ENCODE peak calls at places on chromosomes 11 and 22, in nine cellular contexts. G, O, J, L, E, S, P, H and R are unnamed samples.

GRCh38 chr11:116895053-116895757 is 57.8 kb upstream of the APOA1 start:
- DNase-seq in H (no peak), E (no peak), P (no peak), J (no peak), S (no peak), O (no peak), L (no peak), G (no peak), R (no peak)

GRCh38 chr11:130891326-130891725 is 25.0 kb downstream of the SNX19 start:
- DNase-seq in O (no peak), S (no peak), G (no peak), P (no peak), J (no peak), H (no peak), E (no peak), L (no peak), R (no peak)

GRCh38 chr11:86570020-86570419 is 102.4 kb downstream of the ME3 start:
- DNase-seq in J (no peak), P (no peak), H (no peak), E (no peak), G (no peak), S (no peak), O (no peak), L (no peak), R (no peak)

GRCh38 chr11:128575174-128575955 is 12.0 kb downstream of the ETS1 start:
- DNase-seq in E (no peak), S (no peak), H (no peak), P (no peak), G (no peak), L (no peak), J (no peak), O (no peak), R (no peak)

GRCh38 chr11:134004406-134005197 is 47.8 kb upstream of the IGSF9B start:
- DNase-seq in P (no peak), G (no peak), L (no peak), J (no peak), E (no peak), S (no peak), O (no peak), H (no peak), R (no peak)

GRCh38 chr22:41305646-41306045 is 4.3 kb downstream of the ZC3H7B start:
- DNase-seq in O (peak), S (no peak), E (no peak), H (no peak), G (no peak), J (no peak), P (peak), L (no peak), R (peak)

GRCh38 chr11:95925011-95925410 is 1.1 kb upstream of the MTMR2 start:
- DNase-seq in J (no peak), S (no peak), E (no peak), O (peak), L (no peak), H (no peak), P (no peak), G (no peak), R (no peak)

GRCh38 chr22:47196881-47197701 is 434.6 kb downstream of the TBC1D22A start:
- DNase-seq in H (no peak), E (no peak), P (no peak), G (peak), S (no peak), L (no peak), O (no peak), J (no peak), R (no peak)

GRCh38 chr11:114166897-114167323 is 107.4 kb downstream of the ZBTB16 start:
- DNase-seq in J (no peak), G (no peak), P (peak), E (no peak), O (peak), L (no peak), H (no peak), S (peak), R (no peak)

GRCh38 chr11:86124251-86125233 is 55.7 kb upstream of the PICALM start:
- DNase-seq in J (no peak), L (no peak), H (no peak), G (no peak), S (no peak), E (no peak), P (no peak), O (no peak), R (no peak)

GRCh38 chr11:34214961-34215805 is 109.8 kb downstream of the NAT10 start:
- DNase-seq in S (no peak), H (peak), E (peak), J (no peak), G (no peak), O (peak), L (no peak), P (no peak), R (peak)

GRCh38 chr11:21582791-21583190 is 610.1 kb upstream of the ANO5 start:
- DNase-seq in J (no peak), P (no peak), H (no peak), L (no peak), S (no peak), E (no peak), G (no peak), O (peak), R (no peak)

GRCh38 chr11:27930946-27931345 is 177.0 kb downstream of the KIF18A start:
- DNase-seq in S (no peak), G (no peak), H (no peak), O (no peak), E (no peak), P (no peak), L (no peak), J (no peak), R (no peak)

GRCh38 chr11:77547863-77548551 is 41.7 kb upstream of the AQP11 start:
- DNase-seq in O (peak), S (peak), L (peak), E (peak), P (peak), J (no peak), G (no peak), H (peak), R (peak)

GRCh38 chr11:19890308-19890707 is 177.7 kb downstream of the NAV2 start:
- DNase-seq in E (no peak), P (peak), J (no peak), H (no peak), O (peak), S (no peak), G (no peak), L (no peak), R (peak)

GRCh38 chr11:103325686-103326069 is 216.5 kb downstream of the DYNC2H1 start:
- DNase-seq in O (no peak), P (no peak), H (no peak), L (no peak), J (no peak), G (no peak), E (no peak), S (no peak), R (no peak)

GRCh38 chr11:44310456-44311272 is 725 bp upstream of the ALX4 start:
- DNase-seq in E (no peak), P (no peak), S (no peak), H (no peak), L (no peak), O (no peak), G (no peak), J (no peak), R (no peak)

GRCh38 chr11:121451982-121452608 is at the start of gene SORL1:
- DNase-seq in G (peak), L (peak), O (no peak), J (peak), P (peak), H (no peak), S (peak), E (peak), R (peak)

GRCh38 chr11:2587132-2587930 is 112.5 kb downstream of the KCNQ1OT1 start:
- DNase-seq in J (peak), E (no peak), O (no peak), P (peak), L (no peak), S (no peak), H (no peak), G (peak), R (no peak)

GRCh38 chr11:112554586-112554985 is 293.9 kb upstream of the PLET1 start:
- DNase-seq in H (no peak), S (no peak), L (no peak), J (no peak), E (no peak), O (no peak), G (no peak), P (no peak), R (no peak)